ENCODE peak calls at places on chromosomes 6 and 20, in six cellular contexts. G is neuronal stem cell, R is IMR-90, Q is H1, U is mesenchymal stem cell, O is H9. I is an unnamed sample.

GRCh38 chr6:2931970-2932748 is 29.1 kb upstream of the SERPINB9 start:
- DNase-seq in G (peak; percentile 85), R (peak; percentile 68), Q (peak; percentile 96), U (peak; percentile 80), O (peak; percentile 93), I (peak; percentile 89)

GRCh38 chr6:162123797-162124196 is 603.8 kb downstream of the PRKN start:
- DNase-seq in G (no peak), R (no peak), Q (no peak), U (no peak), O (no peak), I (no peak)

GRCh38 chr6:125923371-125923877 is 33.1 kb upstream of the HINT3 start:
- DNase-seq in G (no peak), R (no peak), Q (no peak), U (peak; percentile 20), O (no peak), I (no peak)

GRCh38 chr6:7301702-7302101 is 11.3 kb downstream of the SSR1 start:
- DNase-seq in G (no peak), R (no peak), Q (no peak), U (no peak), O (no peak), I (no peak)

GRCh38 chr6:121791396-121792315 is 356.2 kb downstream of the GJA1 start:
- DNase-seq in G (no peak), R (no peak), Q (no peak), U (no peak), O (peak; percentile 38), I (no peak)

GRCh38 chr6:52570291-52570700 is 6.6 kb downstream of the TRAM2 start:
- DNase-seq in G (no peak), R (no peak), Q (no peak), U (no peak), O (no peak), I (no peak)

GRCh38 chr6:114142256-114142655 is 171.3 kb upstream of the HDAC2 start:
- DNase-seq in G (no peak), R (no peak), Q (no peak), U (no peak), O (no peak), I (no peak)

GRCh38 chr6:75149253-75149652 is 56.6 kb downstream of the COL12A1 start:
- DNase-seq in G (no peak), R (peak; percentile 47), Q (no peak), U (no peak), O (no peak), I (no peak)

GRCh38 chr6:28811873-28812272 is 111.9 kb downstream of the TRIM27 start:
- DNase-seq in G (no peak), R (peak; percentile 27), Q (no peak), U (peak; percentile 4), O (no peak), I (no peak)

GRCh38 chr20:22805219-22805618 is 220.8 kb upstream of the FOXA2 start:
- DNase-seq in G (no peak), R (peak; percentile 74), Q (no peak), U (peak; percentile 88), O (peak; percentile 40), I (peak; percentile 85)

GRCh38 chr20:22800161-22800560 is 215.8 kb upstream of the FOXA2 start:
- DNase-seq in G (no peak), R (no peak), Q (no peak), U (no peak), O (no peak), I (no peak)

GRCh38 chr20:22801528-22801927 is 217.2 kb upstream of the FOXA2 start:
- DNase-seq in G (no peak), R (no peak), Q (no peak), U (no peak), O (no peak), I (no peak)

GRCh38 chr20:22799687-22800086 is 215.3 kb upstream of the FOXA2 start:
- DNase-seq in G (no peak), R (no peak), Q (no peak), U (no peak), O (no peak), I (no peak)

DNA sequence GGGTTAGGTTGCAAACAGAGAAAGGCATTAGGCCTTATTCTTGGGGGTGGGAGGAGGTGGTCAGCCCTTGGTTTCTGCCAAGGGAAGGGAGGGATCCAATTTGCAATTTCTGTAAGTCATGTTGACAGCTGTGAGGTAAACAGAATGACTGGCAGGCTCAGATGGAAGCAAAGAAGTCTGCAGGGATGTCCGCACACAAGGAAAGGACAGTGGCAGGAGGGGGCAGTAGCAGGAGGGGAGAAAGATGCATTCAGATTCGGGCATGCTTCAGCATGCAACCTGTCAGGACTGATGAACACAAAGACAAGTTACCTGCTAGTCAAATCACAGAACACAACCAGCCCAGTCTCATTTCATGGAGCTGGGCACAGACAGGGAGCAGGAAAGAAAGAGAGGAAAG is 217.9 kb upstream of the FOXA2 start:
- DNase-seq in G (no peak), R (no peak), Q (no peak), U (no peak), O (no peak), I (no peak)
- H2BK120ac ChIP-seq in G (no peak overlapping the region), R (no peak overlapping the region), Q (no peak overlapping the region), U (no peak overlapping the region), O (no peak overlapping the region), I (no peak overlapping the region)

DNA sequence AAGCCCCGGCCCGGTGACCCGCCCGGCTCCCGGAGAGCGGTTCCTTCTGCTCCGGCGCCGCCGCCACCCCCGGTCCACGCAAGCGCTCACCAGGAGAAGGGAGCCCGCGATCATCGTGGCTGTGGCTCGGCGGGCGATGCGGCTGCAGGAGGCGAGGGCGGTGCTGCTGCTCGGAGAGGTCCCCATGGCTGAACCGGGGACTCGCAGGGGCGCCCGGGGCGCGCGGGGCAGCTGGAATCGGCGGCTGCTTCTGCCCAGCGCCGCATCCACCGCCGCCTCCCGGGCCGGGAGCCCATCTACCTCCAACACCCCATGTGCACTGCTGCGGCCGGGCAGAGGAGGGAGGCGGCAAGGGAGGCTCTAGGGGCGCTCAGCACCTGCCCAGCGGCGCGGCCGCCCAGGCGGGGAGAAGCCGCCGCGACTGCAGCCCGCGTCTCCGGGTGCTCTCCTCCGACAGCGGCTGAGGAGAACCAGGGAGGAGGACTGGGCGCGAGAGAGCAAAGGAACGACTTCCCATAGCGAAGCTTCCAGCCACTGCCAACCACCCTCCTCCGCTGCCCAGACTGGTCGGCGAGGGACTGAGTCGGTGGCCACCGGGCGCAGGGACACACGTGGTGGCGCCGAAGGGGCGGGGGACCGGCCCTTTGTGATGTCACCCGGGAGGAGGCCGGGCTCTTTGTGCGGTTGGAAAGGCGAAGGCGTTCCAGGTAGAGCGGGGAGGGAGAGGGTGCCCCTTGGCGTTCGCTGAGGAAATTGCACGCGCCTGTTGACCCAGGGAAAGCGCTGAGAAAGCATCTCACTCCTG is at the start of gene TNFRSF21:
- DNase-seq in G (peak; percentile 88), R (peak; percentile 82), Q (peak; percentile 96), U (peak; percentile 93), O (peak; percentile 96), I (peak; percentile 94)
- H3K4ac ChIP-seq in G (no peak within 1 kb of the TSS), R (peak within 1 kb of the TSS; percentile 40), Q (no peak within 1 kb of the TSS), U (peak within 1 kb of the TSS; percentile 92), O (peak within 1 kb of the TSS; percentile 38), I (peak within 1 kb of the TSS; percentile 94)

GRCh38 chr6:30556714-30556963 is 350 bp upstream of the GNL1 start:
- DNase-seq in G (no peak), R (no peak), Q (no peak), U (no peak), O (peak; percentile 93), I (no peak)

GRCh38 chr6:30554962-30555361 is 1.3 kb downstream of the GNL1 start:
- DNase-seq in G (no peak), R (peak; percentile 5), Q (no peak), U (no peak), O (no peak), I (no peak)

GRCh38 chr6:30556964-30557682 is at the start of gene PRR3:
- DNase-seq in G (peak; percentile 90), R (peak; percentile 88), Q (peak; percentile 92), U (peak; percentile 94), O (peak; percentile 94), I (no peak)

GRCh38 chr6:30555428-30556005 is 772 bp downstream of the GNL1 start:
- DNase-seq in G (no peak), R (peak; percentile 23), Q (peak; percentile 82), U (peak; percentile 71), O (peak; percentile 69), I (no peak)

DNA sequence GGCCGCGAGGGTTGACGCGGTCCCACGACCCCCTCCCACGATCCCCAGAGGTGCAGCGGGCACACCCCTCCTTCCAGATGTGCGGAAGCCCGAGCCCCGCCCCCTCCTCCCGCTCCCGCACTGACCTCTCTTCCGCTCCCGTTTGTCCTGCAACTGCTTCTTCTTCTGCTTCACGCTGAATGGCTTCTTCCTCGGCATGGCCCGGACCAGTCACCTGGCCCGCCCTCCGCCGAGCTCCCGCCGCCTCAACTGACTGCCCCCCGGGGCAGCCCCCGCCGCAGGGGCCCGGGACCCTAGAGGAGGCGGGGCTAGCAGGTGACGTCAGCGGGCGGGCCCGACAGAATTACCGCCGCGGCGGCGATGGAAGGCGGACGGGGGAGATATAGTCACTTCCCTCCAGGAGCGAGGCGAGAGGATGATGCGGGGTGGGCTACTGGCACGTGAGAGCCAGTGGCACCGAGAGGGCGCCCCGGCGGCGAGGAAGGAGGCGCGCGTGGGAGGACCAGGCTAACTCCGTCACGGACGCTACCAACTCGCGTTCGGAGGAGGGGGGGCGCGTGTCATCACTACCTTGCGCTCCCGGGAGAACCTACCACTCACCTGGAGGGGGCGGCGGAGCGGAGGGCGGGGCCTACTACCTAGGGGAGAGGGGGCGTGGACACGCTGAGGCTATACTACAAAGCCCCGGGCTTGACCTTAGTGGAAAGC is at the start of gene GNL1:
- DNase-seq in G (peak; percentile 86), R (peak; percentile 85), Q (peak; percentile 98), U (peak; percentile 93), O (peak; percentile 97), I (peak; percentile 97)
- H4K91ac ChIP-seq in G (peak within 1 kb of the TSS; percentile 45), R (peak within 1 kb of the TSS; percentile 91), Q (peak within 1 kb of the TSS; percentile 94), U (peak within 1 kb of the TSS; percentile 94), O (no peak within 1 kb of the TSS), I (peak within 1 kb of the TSS; percentile 95)

GRCh38 chr6:47671777-47672176 is 26.6 kb upstream of the ADGRF4 start:
- DNase-seq in G (no peak), R (no peak), Q (no peak), U (no peak), O (no peak), I (no peak)

GRCh38 chr6:47674673-47675072 is 23.7 kb upstream of the ADGRF4 start:
- DNase-seq in G (no peak), R (no peak), Q (no peak), U (no peak), O (no peak), I (peak; percentile 67)

GRCh38 chr6:47670851-47671250 is 27.5 kb upstream of the ADGRF4 start:
- DNase-seq in G (peak; percentile 3), R (no peak), Q (no peak), U (no peak), O (no peak), I (no peak)

GRCh38 chr6:47672816-47673215 is 25.6 kb upstream of the ADGRF4 start:
- DNase-seq in G (no peak), R (no peak), Q (no peak), U (no peak), O (no peak), I (no peak)

DNA sequence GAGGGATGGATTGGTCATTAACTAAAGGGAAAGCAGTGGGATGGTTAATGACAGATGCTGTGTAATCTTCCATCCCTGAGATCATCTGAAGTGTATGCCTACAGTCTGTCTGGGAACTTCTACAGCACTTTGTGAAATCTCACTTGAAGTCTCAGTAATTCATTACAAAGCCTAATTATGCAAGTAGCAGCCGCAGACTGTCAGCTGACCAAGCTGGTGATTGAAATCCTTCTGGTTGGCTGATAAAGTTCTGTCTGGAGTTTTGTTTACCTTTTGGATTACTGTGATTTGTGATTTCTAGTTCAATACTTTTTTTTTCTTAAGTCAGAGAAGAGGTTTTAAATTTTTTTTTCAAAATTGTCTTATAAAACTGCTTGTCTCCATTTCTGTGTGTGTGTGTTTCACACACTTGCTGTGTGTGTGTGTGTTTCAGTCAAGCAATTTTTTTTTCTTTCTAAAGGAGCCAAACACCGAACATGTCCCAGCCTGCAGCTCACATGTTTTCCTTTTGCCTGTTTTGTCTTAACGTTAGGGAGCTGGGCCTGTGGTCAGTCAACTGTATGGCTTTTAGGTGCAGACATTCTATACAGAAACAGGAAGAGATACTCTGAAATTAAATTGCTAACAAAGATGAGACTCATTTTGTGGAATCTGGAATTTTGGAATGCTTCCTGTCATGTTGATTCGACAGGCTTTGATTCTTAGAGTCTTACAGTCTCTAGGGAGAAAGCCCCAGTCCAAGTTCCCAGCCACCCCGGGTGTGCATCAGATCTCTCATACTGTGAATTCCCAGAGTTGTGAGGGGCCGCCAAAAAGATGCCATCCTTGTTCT is 28.5 kb upstream of the ADGRF4 start:
- DNase-seq in G (peak; percentile 15), R (no peak), Q (no peak), U (peak; percentile 94), O (no peak), I (no peak)
- H2BK120ac ChIP-seq in G (no peak overlapping the region), R (no peak overlapping the region), Q (no peak overlapping the region), U (no peak overlapping the region), O (no peak overlapping the region), I (no peak overlapping the region)

I was measured in trophoblast cell.